ENCODE peak calls at places on chromosomes 3 and 15, in four cellular contexts. A is stimulated activated CD8-positive, alpha-beta memory T cell treated with anti-CD3 and anti-CD28 coated beads, Interleukin-4, amount 100 ng/mL, for 24 hours; U is Right ventricle myocardium superior; L is stimulated activated CD4-positive, alpha-beta T cell treated with anti-CD3 and anti-CD28 coated beads, Interleukin-1b, Interleukin-23, amount 100 ng/mL, for 4 hours. D is an unnamed sample.
A peak's percentile ranks its signal among the peaks of the same experiment; 100 is the strongest.

GRCh38 chr15:99435761-99436346 is 129.9 kb upstream of the MEF2A start:
- DNase-seq in U (no peak), A (no peak), L (no peak), D (no peak)

GRCh38 chr15:96347181-96348111 is 16.9 kb downstream of the NR2F2 start:
- DNase-seq in U (peak; percentile 63), L (no peak), A (no peak), D (no peak)

GRCh38 chr15:76065793-76066192 is 6.0 kb downstream of the TMEM266 start:
- DNase-seq in A (no peak), U (no peak), L (no peak), D (no peak)

GRCh38 chr3:21914451-21914850 is 163.4 kb upstream of the ZNF385D start:
- DNase-seq in A (no peak), L (no peak), U (no peak), D (no peak)

GRCh38 chr3:194488007-194488742 is 1.4 kb upstream of the ATP13A3 start:
- DNase-seq in A (no peak), L (no peak), U (peak; percentile 46), D (no peak)

GRCh38 chr15:60423540-60423939 is 25.8 kb upstream of the ANXA2 start:
- DNase-seq in U (no peak), L (no peak), A (no peak), D (no peak)

GRCh38 chr3:70871909-70872656 is 559.6 kb upstream of the MDFIC2 start:
- DNase-seq in L (no peak), A (no peak), U (no peak), D (no peak)

GRCh38 chr15:63948436-63948835 is 97.8 kb downstream of the DAPK2 start:
- DNase-seq in A (no peak), L (no peak), U (no peak), D (no peak)

GRCh38 chr3:28279770-28280169 is 38.4 kb downstream of the CMC1 start:
- DNase-seq in A (no peak), L (no peak), U (no peak), D (no peak)

GRCh38 chr3:44184319-44184953 is 57.2 kb upstream of the TOPAZ1 start:
- DNase-seq in U (no peak), L (no peak), A (no peak), D (no peak)

GRCh38 chr3:46162975-46163550 is 45.0 kb downstream of the CCR1 start:
- DNase-seq in L (no peak), A (no peak), U (no peak), D (no peak)

GRCh38 chr15:80174017-80174746 is 21.4 kb downstream of the FAH start:
- DNase-seq in A (no peak), L (no peak), U (no peak), D (no peak)

GRCh38 chr3:28646435-28646834 is 297.8 kb upstream of the AZI2 start:
- DNase-seq in U (no peak), A (no peak), L (no peak), D (no peak)

GRCh38 chr15:70111203-70112017 is 13.7 kb upstream of the TLE3 start:
- DNase-seq in U (peak; percentile 78), A (no peak), L (no peak), D (no peak)

GRCh38 chr3:192445768-192446644 is 281.3 kb downstream of the FGF12 start:
- DNase-seq in A (no peak), U (no peak), L (no peak), D (no peak)

GRCh38 chr3:49841126-49841525 is 15.2 kb downstream of the TRAIP start:
- DNase-seq in U (no peak), A (no peak), L (no peak), D (no peak)

GRCh38 chr3:71601811-71602210 is 18.3 kb upstream of the FOXP1 start:
- DNase-seq in L (no peak), U (no peak), A (no peak), D (no peak)

GRCh38 chr3:3627104-3627503 is 172.1 kb upstream of the LRRN1 start:
- DNase-seq in U (no peak), L (no peak), A (no peak), D (no peak)

GRCh38 chr3:52432225-52432624 is 12.7 kb downstream of the SEMA3G start:
- DNase-seq in L (no peak), U (no peak), A (no peak), D (no peak)

GRCh38 chr3:52082951-52083350 is 26.6 kb upstream of the DUSP7 start:
- DNase-seq in U (peak; percentile 11), L (no peak), A (no peak), D (no peak)

GRCh38 chr15:55270301-55270700 is 19.3 kb downstream of the RAB27A start:
- DNase-seq in A (no peak), L (no peak), U (no peak), D (no peak)

GRCh38 chr3:171986755-171987535 is 52.4 kb upstream of the FNDC3B start:
- DNase-seq in A (no peak), U (no peak), L (no peak), D (no peak)

GRCh38 chr15:60079210-60079609 is 75.1 kb downstream of the FOXB1 start:
- DNase-seq in U (no peak), L (no peak), A (no peak), D (no peak)

GRCh38 chr3:64748244-64748894 is 60.6 kb upstream of the ADAMTS9 start:
- DNase-seq in A (no peak), U (no peak), L (no peak), D (no peak)

GRCh38 chr3:149199474-149199873 is 22.2 kb downstream of the CP start:
- DNase-seq in A (no peak), L (no peak), U (no peak), D (no peak)

GRCh38 chr3:32325957-32326356 is 65.7 kb upstream of the CMTM7 start:
- DNase-seq in L (no peak), U (no peak), A (no peak), D (no peak)

GRCh38 chr3:116263842-116264545 is 181.3 kb downstream of the LSAMP start:
- DNase-seq in L (no peak), U (no peak), A (no peak), D (no peak)

GRCh38 chr3:35789039-35789438 is 149.7 kb downstream of the ARPP21 start:
- DNase-seq in U (no peak), A (no peak), L (no peak), D (no peak)

GRCh38 chr3:190737451-190737850 is 125.0 kb downstream of the GMNC start:
- DNase-seq in L (no peak), U (no peak), A (no peak), D (no peak)

GRCh38 chr3:56772926-56773587 is 28.7 kb downstream of the ARHGEF3 start:
- DNase-seq in U (no peak), A (no peak), L (no peak), D (no peak)

GRCh38 chr3:186519021-186519658 is 25.0 kb downstream of the CRYGS start:
- DNase-seq in U (no peak), L (peak; percentile 62), A (peak; percentile 37), D (no peak)

GRCh38 chr3:14890470-14890869 is 56.9 kb upstream of the NR2C2 start:
- DNase-seq in A (no peak), U (no peak), L (no peak), D (no peak)

GRCh38 chr15:39629906-39630305 is 49.0 kb downstream of the THBS1 start:
- DNase-seq in A (no peak), U (no peak), L (no peak), D (no peak)

D was measured in memory B cell.